ENCODE peak calls at places on chromosomes 3 and 15, in seven cellular contexts. D is neural progenitor cell, G is heart left ventricle, M is lower lobe of right lung, T is psoas muscle, A is upper lobe of right lung, Y is pancreas. O is an unnamed sample.

GRCh38 chr3:177050466-177051237 is 146.6 kb downstream of the TBL1XR1 start:
- DNase-seq in D (peak; percentile 17), G (no peak), M (no peak), T (no peak), A (no peak), Y (no peak), O (no peak)

GRCh38 chr15:96544162-96544756 is 213.8 kb downstream of the NR2F2 start:
- DNase-seq in D (peak; percentile 71), G (no peak), M (no peak), T (no peak), A (no peak), Y (no peak), O (no peak)

GRCh38 chr3:128360705-128361271 is 105.9 kb downstream of the DNAJB8 start:
- DNase-seq in D (no peak), G (no peak), M (peak; percentile 24), T (no peak), A (no peak), Y (no peak), O (no peak)

GRCh38 chr3:141795719-141796435 is 32.7 kb downstream of the GRK7 start:
- DNase-seq in D (peak; percentile 41), G (peak; percentile 17), M (peak; percentile 86), T (peak; percentile 70), A (peak; percentile 85), Y (no peak), O (peak; percentile 82)

GRCh38 chr15:49619226-49619625 is 1.4 kb downstream of the FAM227B start:
- DNase-seq in D (no peak), G (no peak), M (no peak), T (no peak), A (no peak), Y (no peak), O (no peak)

GRCh38 chr3:185401319-185401955 is 38.5 kb downstream of the MAP3K13 start:
- DNase-seq in D (no peak), G (no peak), M (no peak), T (no peak), A (no peak), Y (no peak), O (no peak)

GRCh38 chr3:134369231-134369741 is 5.0 kb downstream of the AMOTL2 start:
- DNase-seq in D (no peak), G (no peak), M (no peak), T (no peak), A (peak; percentile 22), Y (no peak), O (no peak)

GRCh38 chr15:85112997-85113396 is 131.3 kb downstream of the PDE8A start:
- DNase-seq in D (no peak), G (no peak), M (no peak), T (no peak), A (no peak), Y (no peak), O (no peak)

GRCh38 chr3:177251756-177252155 is 54.5 kb upstream of the TBL1XR1 start:
- DNase-seq in D (no peak), G (no peak), M (no peak), T (no peak), A (no peak), Y (no peak), O (no peak)

GRCh38 chr15:45126535-45127158 is 3.0 kb downstream of the DUOXA1 start:
- DNase-seq in D (peak; percentile 32), G (no peak), M (peak; percentile 14), T (no peak), A (peak; percentile 3), Y (no peak), O (no peak)

GRCh38 chr15:84982301-84982920 is 755 bp downstream of the PDE8A start:
- DNase-seq in D (peak; percentile 53), G (peak; percentile 59), M (peak; percentile 65), T (peak; percentile 46), A (peak; percentile 74), Y (peak; percentile 81), O (peak; percentile 62)

GRCh38 chr15:84023636-84024035 is 211.9 kb upstream of the GOLGA6L4 start:
- DNase-seq in D (peak; percentile 46), G (peak; percentile 11), M (no peak), T (no peak), A (no peak), Y (no peak), O (no peak)

GRCh38 chr3:119918992-119919933 is 137.4 kb downstream of the NR1I2 start:
- DNase-seq in D (no peak), G (no peak), M (no peak), T (no peak), A (no peak), Y (no peak), O (no peak)

GRCh38 chr3:55718475-55718874 is 231.4 kb upstream of the WNT5A start:
- DNase-seq in D (no peak), G (no peak), M (no peak), T (no peak), A (no peak), Y (no peak), O (no peak)

GRCh38 chr15:92666780-92667179 is 11.2 kb upstream of the FAM174B start:
- DNase-seq in D (no peak), G (peak; percentile 57), M (peak; percentile 73), T (peak; percentile 53), A (no peak), Y (no peak), O (no peak)
- H3K27ac ChIP-seq in D (no peak overlapping the region), G (no peak overlapping the region), M (peak overlapping the region; percentile 55), T (no peak overlapping the region), A (peak overlapping the region; percentile 56), Y (no peak overlapping the region), O (no peak overlapping the region)

GRCh38 chr15:40043927-40044716 is 5.1 kb upstream of the SRP14 start:
- DNase-seq in D (no peak), G (no peak), M (no peak), T (no peak), A (no peak), Y (no peak), O (no peak)
- H3K4me1 ChIP-seq in D (peaks cover 3% of the 10 kb centered on the region), G (peaks cover 41% of the 10 kb centered on the region), M (peaks cover 56% of the 10 kb centered on the region), T (peaks cover 29% of the 10 kb centered on the region), A (peaks cover 51% of the 10 kb centered on the region), Y (no peaks in the 10 kb centered on the region), O (no peaks in the 10 kb centered on the region)

GRCh38 chr3:62622553-62623174 is 249.3 kb upstream of the FEZF2 start:
- DNase-seq in D (peak; percentile 74), G (no peak), M (no peak), T (no peak), A (no peak), Y (no peak), O (no peak)

GRCh38 chr3:62615258-62615840 is 242.0 kb upstream of the FEZF2 start:
- DNase-seq in D (no peak), G (no peak), M (no peak), T (no peak), A (no peak), Y (no peak), O (no peak)

GRCh38 chr3:62625278-62625677 is 249.9 kb downstream of the CADPS start:
- DNase-seq in D (no peak), G (no peak), M (no peak), T (no peak), A (no peak), Y (no peak), O (no peak)

GRCh38 chr3:62621171-62621570 is 247.8 kb upstream of the FEZF2 start:
- DNase-seq in D (no peak), G (no peak), M (no peak), T (no peak), A (no peak), Y (no peak), O (no peak)
- H3K9me3 ChIP-seq in D (no peaks in the 10 kb centered on the region), G (no peaks in the 10 kb centered on the region), M (no peaks in the 10 kb centered on the region), T (no peaks in the 10 kb centered on the region), A (no peaks in the 10 kb centered on the region), Y (no peaks in the 10 kb centered on the region), O (no peaks in the 10 kb centered on the region)

GRCh38 chr3:111589303-111590095 is 5.6 kb downstream of the ZBED2 start:
- DNase-seq in D (no peak), G (no peak), M (no peak), T (no peak), A (no peak), Y (no peak), O (no peak)
- H3K27ac ChIP-seq in D (no peak overlapping the region), G (no peak overlapping the region), M (no peak overlapping the region), T (no peak overlapping the region), A (no peak overlapping the region), Y (no peak overlapping the region), O (no peak overlapping the region)

GRCh38 chr3:194944526-194944925 is 258.8 kb downstream of the FAM43A start:
- DNase-seq in D (no peak), G (no peak), M (no peak), T (no peak), A (no peak), Y (no peak), O (no peak)
- H3K4me1 ChIP-seq in D (no peaks in the 10 kb centered on the region), G (no peaks in the 10 kb centered on the region), M (no peaks in the 10 kb centered on the region), T (no peaks in the 10 kb centered on the region), A (no peaks in the 10 kb centered on the region), Y (no peaks in the 10 kb centered on the region), O (no peaks in the 10 kb centered on the region)

DNA sequence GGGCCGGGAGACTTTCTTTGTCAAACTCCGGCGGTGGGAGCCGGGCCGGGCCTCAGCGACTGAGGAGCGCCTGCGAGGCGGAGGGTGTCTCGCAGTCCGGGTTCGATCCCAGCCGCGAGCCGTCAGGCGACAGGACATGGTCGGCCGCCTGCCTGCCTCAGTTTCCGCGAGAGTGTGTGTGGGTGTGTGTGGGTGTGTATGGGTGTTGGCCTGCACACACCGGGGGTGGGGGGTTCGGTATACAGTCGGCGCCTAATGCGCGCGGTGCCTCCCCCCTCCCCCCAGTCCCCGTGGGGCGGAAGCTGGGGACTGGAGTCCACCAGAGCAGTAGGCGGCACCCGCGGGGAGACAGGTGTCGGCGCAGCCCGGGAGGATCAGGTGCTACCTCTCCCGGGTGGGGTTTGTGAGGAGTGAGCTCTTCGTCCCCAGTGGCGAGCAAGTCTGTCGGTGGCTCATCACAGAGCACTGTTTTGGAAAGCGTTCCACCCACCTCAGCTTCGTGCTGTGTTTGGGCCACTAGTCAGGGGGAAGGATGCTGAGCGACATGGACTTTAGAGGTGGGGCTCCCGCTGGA is 246.3 kb downstream of the GOLGA6L6 start:
- DNase-seq in D (no peak), G (no peak), M (no peak), T (no peak), A (peak; percentile 76), Y (peak; percentile 90), O (peak; percentile 82)
- H3K9me3 ChIP-seq in D (peaks cover 78% of the 10 kb centered on the region), G (peaks cover 11% of the 10 kb centered on the region), M (peaks cover 4% of the 10 kb centered on the region), T (no peaks in the 10 kb centered on the region), A (no peaks in the 10 kb centered on the region), Y (no peaks in the 10 kb centered on the region), O (no peaks in the 10 kb centered on the region)

GRCh38 chr15:31197497-31198414 is 96.2 kb upstream of the TRPM1 start:
- DNase-seq in D (peak; percentile 67), G (no peak), M (peak; percentile 76), T (no peak), A (peak; percentile 78), Y (no peak), O (no peak)
- H3K27ac ChIP-seq in D (no peak overlapping the region), G (no peak overlapping the region), M (no peak overlapping the region), T (no peak overlapping the region), A (no peak overlapping the region), Y (no peak overlapping the region), O (no peak overlapping the region)

GRCh38 chr15:59001946-59002345 is 14.5 kb downstream of the RNF111 start:
- DNase-seq in D (no peak), G (no peak), M (no peak), T (no peak), A (no peak), Y (no peak), O (no peak)
- H3K4me1 ChIP-seq in D (no peaks in the 10 kb centered on the region), G (no peaks in the 10 kb centered on the region), M (peaks cover 17% of the 10 kb centered on the region), T (peaks cover 7% of the 10 kb centered on the region), A (no peaks in the 10 kb centered on the region), Y (no peaks in the 10 kb centered on the region), O (no peaks in the 10 kb centered on the region)